ENCODE peak calls at places on chromosomes 3 and 15, in five cellular contexts. B is IMR-90, Y is PC-9, F is spleen, J is GM23248. I is an unnamed sample. For H3K9me3 and H3K27me3, the result is how much of the 10 kb centered on the place peaks cover.

GRCh38 chr3:55333041-55333440 is 154.1 kb downstream of the WNT5A start:
- DNase-seq in B (peak), Y (no peak), F (no peak), J (peak), I (no peak)

GRCh38 chr3:27623085-27623753 is 98.9 kb downstream of the EOMES start:
- DNase-seq in B (peak), Y (no peak), F (no peak), J (peak), I (no peak)

GRCh38 chr3:186621894-186622650 is 9.2 kb downstream of the AHSG start:
- DNase-seq in B (no peak), Y (no peak), F (no peak), J (no peak), I (no peak)

GRCh38 chr3:16512435-16513140 is 911 bp downstream of the RFTN1 start:
- DNase-seq in B (no peak), Y (no peak), F (peak), J (peak), I (peak)

GRCh38 chr15:87632364-87632763 is 624.2 kb downstream of the NTRK3 start:
- DNase-seq in B (no peak), Y (no peak), F (no peak), J (no peak), I (no peak)

GRCh38 chr3:101780661-101781060 is 1.6 kb downstream of the NXPE3 start:
- DNase-seq in B (peak), Y (no peak), F (no peak), J (peak), I (no peak)

GRCh38 chr3:82386656-82387055 is 625.2 kb upstream of the GBE1 start:
- DNase-seq in B (no peak), Y (no peak), F (no peak), J (no peak), I (no peak)

GRCh38 chr15:81886586-81886985 is 159.2 kb downstream of the MEX3B start:
- DNase-seq in B (peak), Y (no peak), F (no peak), J (no peak), I (no peak)

GRCh38 chr15:70264014-70264492 is 166.3 kb upstream of the TLE3 start:
- DNase-seq in B (no peak), Y (peak), F (peak), J (peak), I (no peak)

GRCh38 chr3:123096701-123097100 is 29.9 kb downstream of the PDIA5 start:
- DNase-seq in B (peak), Y (no peak), F (peak), J (peak), I (no peak)

GRCh38 chr15:77505556-77505955 is 84.9 kb downstream of the HMG20A start:
- DNase-seq in B (no peak), Y (no peak), F (no peak), J (no peak), I (no peak)

GRCh38 chr3:64225695-64226499 is 631 bp upstream of the PRICKLE2 start:
- DNase-seq in B (peak), Y (no peak), F (no peak), J (peak), I (no peak)

GRCh38 chr15:98002874-98003273 is 42.4 kb downstream of the ARRDC4 start:
- DNase-seq in B (no peak), Y (no peak), F (no peak), J (no peak), I (no peak)

GRCh38 chr3:4504340-4505261 is 11.5 kb downstream of the ITPR1 start:
- DNase-seq in B (no peak), Y (no peak), F (no peak), J (peak), I (no peak)

GRCh38 chr3:28347374-28348285 is 891 bp upstream of the ZCWPW2 start:
- DNase-seq in B (peak), Y (peak), F (no peak), J (peak), I (peak)

GRCh38 chr15:77578641-77579372 is 53.9 kb downstream of the LINGO1 start:
- DNase-seq in B (no peak), Y (no peak), F (no peak), J (no peak), I (no peak)

GRCh38 chr15:63372018-63372705 is 9.5 kb downstream of the CA12 start:
- DNase-seq in B (peak), Y (peak), F (no peak), J (peak), I (no peak)

GRCh38 chr15:52789601-52790165 is 453 bp downstream of the ONECUT1 start:
- DNase-seq in B (peak), Y (no peak), F (no peak), J (peak), I (no peak)

GRCh38 chr3:48628277-48629017 is 6.8 kb downstream of the SLC26A6 start:
- DNase-seq in B (no peak), Y (no peak), F (no peak), J (no peak), I (no peak)

GRCh38 chr3:74692-75243 is 121.8 kb upstream of the CHL1 start:
- DNase-seq in B (no peak), Y (no peak), F (no peak), J (no peak), I (no peak)

GRCh38 chr3:171129827-171130226 is 103.3 kb upstream of the SLC2A2 start:
- DNase-seq in B (peak), Y (no peak), F (no peak), J (peak), I (no peak)

GRCh38 chr15:68385671-68386586 is 46.0 kb downstream of the ITGA11 start:
- DNase-seq in B (no peak), Y (no peak), F (no peak), J (no peak), I (no peak)

GRCh38 chr3:116005404-116005803 is 382.1 kb downstream of the GAP43 start:
- DNase-seq in B (peak), Y (no peak), F (no peak), J (peak), I (no peak)

GRCh38 chr3:45084820-45085816 is 59.0 kb downstream of the CLEC3B start:
- DNase-seq in B (peak), Y (peak), F (no peak), J (peak), I (no peak)

GRCh38 chr15:32888221-32888761 is 170.5 kb downstream of the GREM1 start:
- DNase-seq in B (peak), Y (no peak), F (no peak), J (peak), I (no peak)

GRCh38 chr3:73031573-73032103 is 29.8 kb upstream of the EBLN2 start:
- DNase-seq in B (no peak), Y (no peak), F (no peak), J (no peak), I (no peak)

GRCh38 chr3:35707904-35708303 is 68.6 kb downstream of the ARPP21 start:
- DNase-seq in B (peak), Y (no peak), F (no peak), J (no peak), I (no peak)

GRCh38 chr3:10108091-10108490 is at the start of gene FANCD2OS:
- DNase-seq in B (no peak), Y (no peak), F (no peak), J (no peak), I (no peak)

GRCh38 chr3:159850481-159850880 is 138.2 kb upstream of the IL12A start:
- DNase-seq in B (no peak), Y (peak), F (no peak), J (no peak), I (no peak)

GRCh38 chr15:95291878-95292472 is 1038.5 kb upstream of the NR2F2 start:
- DNase-seq in B (peak), Y (no peak), F (no peak), J (peak), I (no peak)

GRCh38 chr3:127134887-127135240 is 58.1 kb upstream of the PRR23E start:
- DNase-seq in B (no peak), Y (no peak), F (no peak), J (no peak), I (no peak)

GRCh38 chr15:40088929-40089755 is 19.5 kb downstream of the BMF start:
- DNase-seq in B (peak), Y (no peak), F (peak), J (peak), I (no peak)

GRCh38 chr3:157257101-157257500 is 97.2 kb upstream of the CCNL1 start:
- DNase-seq in B (no peak), Y (no peak), F (no peak), J (no peak), I (no peak)

GRCh38 chr3:125054436-125055164 is 1.2 kb downstream of the HEG1 start:
- DNase-seq in B (peak), Y (no peak), F (peak), J (peak), I (peak)

GRCh38 chr3:136296960-136297359 is 46.8 kb downstream of the PCCB start:
- DNase-seq in B (no peak), Y (no peak), F (no peak), J (no peak), I (no peak)

GRCh38 chr15:81809543-81809942 is 236.3 kb downstream of the MEX3B start:
- DNase-seq in B (peak), Y (no peak), F (no peak), J (peak), I (no peak)

GRCh38 chr3:61724183-61724582 is 162.8 kb downstream of the PTPRG start:
- DNase-seq in B (no peak), Y (no peak), F (no peak), J (no peak), I (no peak)

GRCh38 chr15:83559310-83559966 is 94.5 kb upstream of the ADAMTSL3 start:
- DNase-seq in B (peak), Y (peak), F (no peak), J (peak), I (no peak)

DNA sequence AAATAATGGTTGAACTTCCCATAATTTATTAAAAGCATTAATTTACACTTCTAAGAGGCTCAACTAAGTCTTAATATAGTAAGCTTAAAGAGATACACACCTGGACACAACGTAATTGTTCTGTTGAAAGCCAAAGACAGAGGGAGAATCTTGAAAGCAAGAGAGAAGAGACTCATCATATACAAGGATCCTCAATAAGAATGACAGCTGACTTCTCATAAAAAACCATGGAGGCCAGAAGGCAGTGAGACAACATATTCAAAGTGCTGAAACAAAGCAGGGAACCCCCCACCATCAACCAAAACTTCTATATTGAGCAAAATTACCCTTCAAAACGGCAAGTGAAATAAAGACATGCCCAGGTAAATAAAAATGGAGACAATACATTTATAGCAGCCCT is 16.6 kb upstream of the GABRG3 start:
- DNase-seq in B (no peak), Y (no peak), F (no peak), J (no peak), I (no peak)
- H3K9me3 ChIP-seq in B (under half), Y (under half), F (under half), J (under half), I (under half)

DNA sequence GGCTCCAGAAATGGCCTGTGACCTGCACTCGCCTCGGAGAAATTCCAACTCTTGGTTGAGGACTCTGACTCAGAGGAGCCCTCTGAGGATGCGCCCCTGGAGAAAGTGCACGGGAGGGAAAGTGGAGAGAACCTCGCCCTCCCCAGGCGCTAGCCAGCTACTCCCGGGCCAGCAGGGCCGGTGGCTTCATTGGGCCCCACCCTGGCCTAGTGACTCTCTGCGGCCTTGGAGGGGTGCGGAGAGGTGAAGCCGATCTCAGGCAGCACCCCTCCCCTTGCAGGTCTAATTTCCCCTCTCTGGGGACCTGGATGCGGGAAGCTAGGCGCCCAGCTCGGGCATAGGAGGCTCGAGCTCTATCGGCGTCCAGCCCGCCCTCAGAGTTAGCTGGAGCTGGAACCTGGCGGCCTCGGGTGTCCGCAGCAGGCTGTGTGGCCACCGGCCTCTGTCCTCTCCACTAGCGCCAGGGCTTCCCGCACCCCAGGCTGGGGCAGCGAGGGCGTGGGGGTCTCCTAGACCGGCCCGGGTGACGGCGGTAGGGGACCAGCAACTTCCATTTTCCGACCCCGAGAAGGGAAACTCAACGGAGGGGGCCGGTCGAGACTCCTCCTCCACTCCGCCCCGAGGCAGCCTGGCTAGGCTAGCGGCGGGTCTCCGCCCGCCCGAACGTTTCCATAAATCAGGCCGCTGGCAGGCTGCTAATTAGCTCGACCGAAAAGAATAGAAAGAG is 29.4 kb downstream of the NR2F2 start:
- DNase-seq in B (no peak), Y (no peak), F (peak), J (peak), I (no peak)
- H3K4me3 ChIP-seq in B (peak), Y (no peak), F (peak), J (peak), I (no peak)

DNA sequence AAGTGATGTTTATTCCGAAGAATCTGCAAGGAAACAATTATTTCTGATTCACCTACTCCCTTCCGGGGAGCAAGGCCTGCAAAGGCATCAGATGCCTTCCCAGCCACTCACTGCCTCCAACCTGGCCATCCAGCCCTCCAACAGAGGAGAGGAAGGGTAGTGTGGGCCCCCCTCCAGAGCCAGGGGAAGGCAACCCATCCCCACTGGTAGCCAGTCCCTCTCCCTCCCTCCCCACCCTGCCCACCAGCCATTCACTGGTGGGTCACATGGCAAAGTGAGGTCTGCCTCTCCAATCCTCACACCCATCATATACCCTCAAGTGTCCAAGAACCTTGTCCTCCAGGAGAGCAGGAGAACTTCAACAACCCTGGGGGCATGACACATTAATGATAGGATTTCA is 2.4 kb upstream of the VIPR1 start:
- DNase-seq in B (no peak), Y (no peak), F (peak), J (no peak), I (no peak)
- H3K27me3 ChIP-seq in B (half or more), Y (under half), F (under half), J (half or more), I (under half)

GRCh38 chr3:31652296-31652695 is 119.6 kb downstream of the STT3B start:
- DNase-seq in B (no peak), Y (no peak), F (no peak), J (no peak), I (no peak)
- H3K9me3 ChIP-seq in B (under half), Y (under half), F (half or more), J (under half), I (half or more)

DNA sequence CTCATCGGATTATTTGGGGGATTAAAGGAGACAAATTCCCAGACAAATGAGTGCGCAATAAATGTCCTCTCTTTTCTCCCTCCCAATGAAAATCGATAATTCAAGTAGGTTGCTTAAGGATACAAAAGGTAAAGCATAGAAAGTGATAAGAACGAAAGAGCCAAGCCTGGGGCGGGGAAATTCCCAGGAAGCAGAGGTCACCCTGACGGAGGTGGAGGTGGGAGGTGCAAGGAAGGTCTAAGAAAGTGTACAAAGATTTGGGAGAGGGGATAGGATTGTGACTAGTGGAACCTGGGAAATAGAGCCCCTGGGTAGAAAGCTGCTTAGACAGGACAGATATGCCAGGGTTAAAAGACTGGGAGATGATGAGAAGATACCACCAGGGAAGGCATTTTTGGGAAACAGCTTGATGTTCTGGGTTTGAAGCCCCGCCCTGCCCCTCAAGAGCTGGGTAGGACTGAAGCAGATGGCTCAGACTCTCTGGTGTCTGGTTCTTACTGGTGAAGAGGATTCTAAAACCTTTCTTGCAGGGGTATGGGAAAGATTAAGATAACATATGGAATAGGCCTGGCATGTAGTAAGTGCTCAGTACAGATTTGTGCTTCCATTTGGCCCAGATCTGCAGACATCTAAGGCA is 1.1 kb upstream of the KLHL25 start:
- DNase-seq in B (no peak), Y (no peak), F (no peak), J (no peak), I (no peak)
- H3K4me3 ChIP-seq in B (no peak), Y (peak), F (peak), J (peak), I (peak)

GRCh38 chr3:46868301-46868700 is 5.1 kb upstream of the MYL3 start:
- DNase-seq in B (no peak), Y (no peak), F (no peak), J (no peak), I (no peak)

GRCh38 chr3:46869440-46869839 is 6.2 kb upstream of the MYL3 start:
- DNase-seq in B (no peak), Y (no peak), F (no peak), J (peak), I (no peak)

GRCh38 chr3:46868948-46869347 is 5.7 kb upstream of the MYL3 start:
- DNase-seq in B (no peak), Y (no peak), F (no peak), J (no peak), I (no peak)

GRCh38 chr3:46871222-46871621 is 6.3 kb upstream of the PTH1R start:
- DNase-seq in B (no peak), Y (no peak), F (no peak), J (no peak), I (no peak)

DNA sequence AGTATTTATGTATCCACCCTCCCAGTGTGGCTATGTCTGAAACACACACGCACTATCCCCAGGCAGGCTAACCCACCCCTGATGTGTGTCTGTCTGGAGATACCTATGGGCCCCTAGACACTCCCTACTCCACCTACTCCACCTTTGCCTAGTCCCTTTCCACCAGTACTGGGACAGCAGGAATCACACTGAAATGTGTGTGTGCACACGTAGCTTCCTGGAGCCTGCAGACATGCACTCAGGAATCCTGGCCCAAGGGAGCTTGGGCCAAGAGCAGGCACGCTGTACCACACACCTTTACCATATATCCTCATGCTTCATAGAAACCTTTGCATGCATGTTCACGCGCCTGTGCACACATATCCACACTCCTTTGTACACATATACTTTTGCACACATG is 6.9 kb upstream of the PTH1R start:
- DNase-seq in B (no peak), Y (no peak), F (no peak), J (no peak), I (no peak)
- H3K27me3 ChIP-seq in B (half or more), Y (under half), F (under half), J (under half), I (under half)

GRCh38 chr3:12196684-12197083 is 38.0 kb upstream of the TIMP4 start:
- DNase-seq in B (no peak), Y (peak), F (no peak), J (no peak), I (no peak)
- H3K9me3 ChIP-seq in B (under half), Y (under half), F (under half), J (under half), I (under half)

DNA sequence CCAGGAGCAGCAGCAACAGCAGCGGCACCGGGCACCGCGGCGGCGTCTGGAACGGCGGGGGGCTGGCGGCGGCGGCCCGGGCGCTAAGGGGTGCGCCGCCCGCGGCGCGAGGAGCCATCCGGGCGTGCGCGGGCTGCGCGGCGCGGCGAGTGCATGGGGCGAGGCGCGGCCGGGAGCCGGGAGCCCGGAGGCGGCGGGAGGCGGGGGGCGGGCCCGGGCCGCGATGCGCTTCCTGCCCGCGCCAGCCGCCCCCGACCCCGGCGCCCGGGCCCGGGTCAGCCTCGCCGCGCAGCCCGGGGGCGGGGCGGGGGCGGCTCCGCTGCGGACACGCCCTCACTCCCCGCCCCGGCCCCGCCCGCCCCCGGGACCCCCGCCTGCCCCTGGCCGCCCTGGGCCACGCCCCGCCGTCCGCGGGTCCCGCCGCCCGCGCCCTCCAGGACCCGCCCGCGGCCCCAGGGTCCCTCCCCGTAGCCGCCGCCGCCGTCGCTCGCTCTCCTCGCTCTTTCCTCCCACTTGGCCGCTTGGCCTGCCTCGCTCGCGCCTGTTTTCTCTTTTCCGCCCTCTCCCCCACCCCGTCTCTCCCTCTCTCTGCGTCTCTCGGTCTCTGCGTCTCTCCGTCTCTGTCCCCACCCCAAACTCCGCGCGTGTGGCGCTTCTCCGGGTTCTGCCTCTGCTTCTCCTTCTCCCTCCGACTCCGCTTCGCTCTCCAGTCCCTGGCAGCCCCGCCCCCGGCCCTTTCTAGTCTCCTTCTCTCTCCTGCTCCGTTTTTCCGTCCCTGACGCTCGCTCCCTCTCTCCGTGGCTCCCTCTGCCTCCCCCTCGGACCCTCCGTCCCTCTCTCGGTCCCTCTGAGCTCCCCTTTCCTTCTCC is at the start of gene PLXND1:
- DNase-seq in B (peak), Y (no peak), F (peak), J (peak), I (no peak)
- H3K4me3 ChIP-seq in B (peak), Y (peak), F (peak), J (peak), I (peak)

I was measured in naive thymus-derived CD4-positive, alpha-beta T cell.